ENCODE peak calls at places on chromosome 4, in four cellular contexts. M is heart left ventricle, T is transverse colon, H is right cardiac atrium. D is an unnamed sample.

GRCh38 chr4:4990857-4991540 is 28.3 kb downstream of the CYTL1 start:
- DNase-seq in M (peak; percentile 62), H (peak; percentile 96), T (peak; percentile 60), D (peak; percentile 5)

GRCh38 chr4:96016615-96017299 is 176.9 kb downstream of the PDHA2 start:
- DNase-seq in M (peak; percentile 5), T (no peak), H (no peak), D (no peak)

GRCh38 chr4:54395013-54395527 is 166.0 kb downstream of the PDGFRA start:
- DNase-seq in T (no peak), M (no peak), H (no peak), D (peak; percentile 5)

GRCh38 chr4:138190452-138190858 is 51.7 kb downstream of the SLC7A11 start:
- DNase-seq in H (no peak), M (no peak), T (no peak), D (no peak)

GRCh38 chr4:184979461-184980124 is 38.7 kb upstream of the HELT start:
- DNase-seq in H (no peak), M (peak; percentile 29), T (no peak), D (no peak)

GRCh38 chr4:36280555-36280954 is 861 bp upstream of the DTHD1 start:
- DNase-seq in T (no peak), M (no peak), H (no peak), D (no peak)

GRCh38 chr4:153684182-153685073 is at the start of gene TLR2:
- DNase-seq in H (peak; percentile 84), T (peak; percentile 73), M (peak; percentile 68), D (peak; percentile 80)

GRCh38 chr4:88352062-88352461 is 26.6 kb upstream of the HERC6 start:
- DNase-seq in H (no peak), T (no peak), M (no peak), D (no peak)

GRCh38 chr4:41189669-41190068 is 24.7 kb downstream of the APBB2 start:
- DNase-seq in T (no peak), H (no peak), M (no peak), D (no peak)

GRCh38 chr4:41196633-41197332 is 17.6 kb downstream of the APBB2 start:
- DNase-seq in H (no peak), T (no peak), M (no peak), D (no peak)

GRCh38 chr4:41189076-41189475 is 25.3 kb downstream of the APBB2 start:
- DNase-seq in H (no peak), T (no peak), M (no peak), D (no peak)

GRCh38 chr4:41197495-41197894 is 16.8 kb downstream of the APBB2 start:
- DNase-seq in M (no peak), H (no peak), T (no peak), D (no peak)

GRCh38 chr4:41192136-41192535 is 22.2 kb downstream of the APBB2 start:
- DNase-seq in M (no peak), H (no peak), T (no peak), D (no peak)
- H3K4me1 ChIP-seq in M (peaks cover 31% of the 10 kb centered on the region), H (peaks cover 11% of the 10 kb centered on the region), T (no peaks in the 10 kb centered on the region), D (no peaks in the 10 kb centered on the region)

GRCh38 chr4:108359936-108360681 is 191.4 kb upstream of the LEF1 start:
- DNase-seq in T (no peak), M (no peak), H (no peak), D (no peak)
- H3K4me1 ChIP-seq in T (no peaks in the 10 kb centered on the region), M (peaks cover 11% of the 10 kb centered on the region), H (peaks cover 3% of the 10 kb centered on the region), D (no peaks in the 10 kb centered on the region)

GRCh38 chr4:1601852-1602525 is 82.1 kb downstream of the FAM53A start:
- DNase-seq in M (no peak), T (no peak), H (peak; percentile 18), D (no peak)
- H3K4me1 ChIP-seq in M (no peaks in the 10 kb centered on the region), T (no peaks in the 10 kb centered on the region), H (no peaks in the 10 kb centered on the region), D (no peaks in the 10 kb centered on the region)

DNA sequence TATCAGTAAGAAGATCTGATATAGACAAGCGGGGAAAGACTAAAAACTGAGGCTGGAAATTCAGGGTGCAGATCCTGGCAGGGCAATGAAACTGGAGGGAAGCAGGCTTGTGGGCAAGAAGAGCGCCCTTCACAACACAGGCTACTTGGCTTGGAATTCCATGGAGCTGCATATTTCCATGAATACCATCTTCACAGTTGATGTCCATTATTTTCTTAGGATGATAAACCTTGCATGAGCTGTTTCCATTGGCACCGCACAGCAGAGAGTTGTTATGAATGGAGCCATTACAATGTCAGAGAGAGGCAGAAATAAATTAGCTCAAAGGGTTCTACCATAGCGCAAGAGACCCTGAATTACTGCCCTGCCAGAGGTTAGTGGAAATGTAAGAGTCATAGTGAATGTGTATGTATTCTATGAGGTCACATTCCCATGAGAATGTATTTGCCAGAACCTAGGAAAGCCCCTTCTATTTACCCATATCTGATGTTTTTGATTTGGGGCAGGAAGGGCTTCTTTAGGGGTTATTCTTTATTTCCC is 215.5 kb downstream of the PALLD start:
- DNase-seq in T (no peak), H (no peak), M (no peak), D (no peak)
- H3K4me1 ChIP-seq in T (no peaks in the 10 kb centered on the region), H (peaks cover 2% of the 10 kb centered on the region), M (peaks cover 44% of the 10 kb centered on the region), D (no peaks in the 10 kb centered on the region)

GRCh38 chr4:183142566-183143545 is 43.8 kb downstream of the WWC2 start:
- DNase-seq in M (peak; percentile 73), H (peak; percentile 82), T (peak; percentile 17), D (no peak)

GRCh38 chr4:183139972-183140570 is 41.0 kb downstream of the WWC2 start:
- DNase-seq in M (no peak), H (no peak), T (no peak), D (no peak)

GRCh38 chr4:183139058-183139740 is 40.1 kb downstream of the WWC2 start:
- DNase-seq in M (no peak), H (no peak), T (no peak), D (no peak)

GRCh38 chr4:183141997-183142396 is 42.9 kb downstream of the WWC2 start:
- DNase-seq in H (no peak), T (no peak), M (no peak), D (no peak)

GRCh38 chr4:183140911-183141320 is 41.9 kb downstream of the WWC2 start:
- DNase-seq in T (no peak), H (no peak), M (no peak), D (no peak)
- H3K4me1 ChIP-seq in T (no peaks in the 10 kb centered on the region), H (peaks cover 18% of the 10 kb centered on the region), M (peaks cover 58% of the 10 kb centered on the region), D (no peaks in the 10 kb centered on the region)

GRCh38 chr4:140382732-140383131 is 9.3 kb downstream of the SCOC start:
- DNase-seq in H (no peak), T (no peak), M (no peak), D (no peak)
- H3K4me1 ChIP-seq in H (no peaks in the 10 kb centered on the region), T (no peaks in the 10 kb centered on the region), M (peaks cover 12% of the 10 kb centered on the region), D (no peaks in the 10 kb centered on the region)